ENCODE peak calls at places on chromosomes 12 and 14, in nine cellular contexts. P is psoas muscle, U is RWPE1, G is astrocyte of the spinal cord, M is mucosa of descending colon, Y is cardiac muscle cell, B is lower lobe of right lung, Z is epithelial cell of esophagus, D is GM12865. W is an unnamed sample.

GRCh38 chr14:68257969-68258368 is 438.4 kb downstream of the RAD51B start:
- DNase-seq in P (no peak), U (no peak), G (no peak), M (no peak), Y (no peak), B (no peak), Z (no peak), D (no peak), W (no peak)

GRCh38 chr14:100011568-100012325 is 53.5 kb upstream of the EVL start:
- DNase-seq in P (no peak), U (no peak), G (no peak), M (no peak), Y (no peak), B (no peak), Z (no peak), D (no peak), W (no peak)

GRCh38 chr12:82942963-82943362 is 256.3 kb downstream of the TMTC2 start:
- DNase-seq in P (no peak), U (no peak), G (peak), M (no peak), Y (no peak), B (no peak), Z (peak), D (peak), W (no peak)

GRCh38 chr12:29547151-29547561 is 49.7 kb upstream of the OVCH1 start:
- DNase-seq in P (no peak), U (no peak), G (peak), M (no peak), Y (peak), B (no peak), Z (peak), D (no peak), W (no peak)

GRCh38 chr12:131102493-131102931 is 148.8 kb downstream of the ADGRD1 start:
- DNase-seq in P (no peak), U (no peak), G (no peak), M (no peak), Y (no peak), B (peak), Z (no peak), D (no peak), W (no peak)

GRCh38 chr12:40692617-40693502 is 621 bp downstream of the CNTN1 start:
- DNase-seq in P (peak), U (peak), G (no peak), M (peak), Y (no peak), B (peak), Z (peak), D (no peak), W (peak)

GRCh38 chr12:34396006-34396860 is 373.9 kb downstream of the ALG10 start:
- DNase-seq in P (peak), U (no peak), G (no peak), M (peak), Y (no peak), B (peak), Z (no peak), D (no peak), W (no peak)

GRCh38 chr14:75335588-75335987 is 57.0 kb downstream of the FOS start:
- DNase-seq in P (no peak), U (no peak), G (no peak), M (no peak), Y (no peak), B (no peak), Z (no peak), D (peak), W (peak)

GRCh38 chr12:64029013-64029857 is 184.7 kb downstream of the SRGAP1 start:
- DNase-seq in P (no peak), U (no peak), G (no peak), M (no peak), Y (peak), B (no peak), Z (no peak), D (no peak), W (no peak)

GRCh38 chr12:49776413-49776812 is 35.1 kb downstream of the TMBIM6 start:
- DNase-seq in P (peak), U (peak), G (peak), M (peak), Y (peak), B (peak), Z (peak), D (peak), W (peak)

GRCh38 chr12:119319638-119320037 is 14.9 kb upstream of the CCDC60 start:
- DNase-seq in P (no peak), U (no peak), G (no peak), M (no peak), Y (no peak), B (no peak), Z (no peak), D (no peak), W (no peak)

GRCh38 chr12:117524806-117525205 is 163.4 kb upstream of the NOS1 start:
- DNase-seq in P (no peak), U (no peak), G (no peak), M (no peak), Y (no peak), B (no peak), Z (no peak), D (no peak), W (no peak)

DNA sequence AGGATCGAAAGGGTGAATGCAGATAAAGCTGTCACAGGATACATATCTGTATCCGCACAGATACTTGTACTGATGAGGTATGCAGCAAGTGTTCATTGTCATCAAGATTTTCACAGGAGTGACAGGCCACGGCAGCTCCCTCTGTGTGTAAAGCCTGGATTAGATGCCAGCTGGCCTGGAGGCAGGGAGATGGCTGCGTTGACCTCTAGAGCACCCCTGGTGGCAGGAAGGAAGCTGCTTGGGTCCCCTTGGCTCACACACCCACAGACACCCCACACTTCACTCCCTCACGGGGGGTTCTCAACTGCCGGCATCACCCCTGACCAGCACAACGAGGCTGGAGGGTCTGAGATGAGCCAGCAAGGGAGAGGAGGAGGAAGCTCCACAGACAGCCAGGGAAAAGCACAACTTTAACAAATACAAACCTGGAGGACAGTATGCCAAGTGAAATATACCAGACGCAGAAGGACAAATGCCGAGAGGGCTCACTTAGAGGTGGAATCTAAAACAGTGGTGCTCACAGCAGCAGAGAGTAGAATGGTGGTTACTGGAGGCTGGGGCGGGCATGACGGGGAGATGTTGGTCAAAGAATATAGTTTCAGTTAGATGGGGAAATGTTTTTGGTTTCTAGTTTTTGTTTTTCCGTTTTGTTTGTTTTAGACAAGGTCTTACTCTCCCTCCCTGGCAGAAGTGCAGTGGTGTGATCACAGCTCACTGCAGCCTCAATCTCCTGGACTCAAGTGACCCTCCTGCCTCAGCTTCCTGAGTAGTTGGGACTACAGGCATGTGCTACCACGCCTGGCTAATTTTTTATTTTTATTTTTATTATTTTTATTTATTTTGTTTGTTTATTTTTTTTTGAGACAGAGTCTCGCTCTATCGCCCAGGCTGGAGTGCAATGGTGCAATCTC is 45.7 kb downstream of the TEAD4 start:
- DNase-seq in P (peak), U (peak), G (no peak), M (no peak), Y (no peak), B (no peak), Z (peak), D (no peak), W (no peak)
- TF ChIP-seq CTCF in P (peak), U (no peak), G (peak), M (no peak), Y (peak), B (no peak), Z (no peak), D (peak), W (no peak)

GRCh38 chr14:105993814-105994213 is 467.4 kb downstream of the TMEM121 start:
- DNase-seq in P (no peak), U (no peak), G (no peak), M (no peak), Y (no peak), B (no peak), Z (no peak), D (no peak), W (peak)

GRCh38 chr14:105999361-106000028 is 473.1 kb downstream of the TMEM121 start:
- DNase-seq in P (peak), U (no peak), G (no peak), M (peak), Y (no peak), B (peak), Z (no peak), D (peak), W (peak)
- TF ChIP-seq CTCF in P (peak), U (peak), G (peak), M (peak), Y (peak), B (peak), Z (no peak), D (peak), W (peak)

DNA sequence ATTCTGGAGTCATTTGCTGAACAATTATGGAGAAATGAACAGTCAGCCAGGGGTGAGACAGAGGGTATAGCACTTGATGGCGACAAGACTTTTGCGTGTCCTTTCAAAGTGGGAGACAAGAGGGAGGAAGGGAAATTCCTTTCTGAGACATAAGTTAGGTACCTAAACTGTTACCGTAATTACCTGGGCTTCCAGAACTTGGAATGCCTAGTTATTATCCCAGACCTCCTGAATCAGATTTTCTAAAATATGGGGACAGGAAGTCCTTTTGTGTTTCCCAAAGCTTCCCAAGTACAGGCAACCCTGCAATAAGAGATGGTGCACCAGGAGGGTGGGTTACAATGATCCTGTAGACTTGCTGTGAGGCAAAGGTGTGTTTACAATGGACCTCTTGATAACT is 83.9 kb downstream of the CMKLR1 start:
- DNase-seq in P (no peak), U (no peak), G (no peak), M (no peak), Y (no peak), B (no peak), Z (no peak), D (no peak), W (no peak)
- TF ChIP-seq CTCF in P (no peak), U (no peak), G (no peak), M (no peak), Y (no peak), B (no peak), Z (no peak), D (no peak), W (no peak)

DNA sequence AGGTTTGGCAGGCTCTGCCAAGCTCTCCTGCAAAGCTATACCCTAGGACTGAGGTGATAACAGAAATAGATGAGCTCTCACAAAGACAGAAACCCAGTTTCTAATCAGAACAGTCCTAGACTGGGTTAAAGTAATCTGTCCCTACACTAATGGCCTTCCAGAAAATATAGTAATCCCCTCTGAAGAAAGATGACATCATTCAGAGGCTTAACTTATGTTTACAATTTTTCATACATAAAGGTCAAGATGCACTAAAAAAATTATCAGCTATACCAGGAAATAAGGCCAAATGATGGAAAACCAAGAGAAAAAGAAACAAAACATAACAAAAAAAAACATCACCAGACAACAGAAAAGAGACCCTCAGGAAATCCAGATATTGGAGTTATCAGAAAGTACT is 4.9 kb upstream of the WASHC4 start:
- DNase-seq in P (no peak), U (no peak), G (no peak), M (no peak), Y (no peak), B (no peak), Z (no peak), D (no peak), W (no peak)
- TF ChIP-seq CTCF in P (no peak), U (no peak), G (no peak), M (no peak), Y (no peak), B (no peak), Z (no peak), D (no peak), W (no peak)

GRCh38 chr14:103382375-103382774 is 2.8 kb upstream of the MARK3 start:
- DNase-seq in P (no peak), U (peak), G (no peak), M (no peak), Y (peak), B (no peak), Z (peak), D (no peak), W (no peak)

GRCh38 chr14:103385994-103386491 is 828 bp downstream of the MARK3 start:
- DNase-seq in P (peak), U (no peak), G (peak), M (peak), Y (no peak), B (peak), Z (peak), D (peak), W (peak)

GRCh38 chr14:103386632-103387329 is 1.6 kb downstream of the MARK3 start:
- DNase-seq in P (no peak), U (no peak), G (peak), M (no peak), Y (no peak), B (no peak), Z (peak), D (no peak), W (no peak)

GRCh38 chr14:103384450-103385152 is 614 bp upstream of the MARK3 start:
- DNase-seq in P (no peak), U (no peak), G (no peak), M (peak), Y (no peak), B (no peak), Z (no peak), D (no peak), W (no peak)

GRCh38 chr14:103385153-103385993 is at the start of gene MARK3:
- DNase-seq in P (peak), U (peak), G (peak), M (peak), Y (peak), B (peak), Z (peak), D (peak), W (peak)
- TF ChIP-seq CTCF in P (peak), U (peak), G (peak), M (no peak), Y (peak), B (peak), Z (no peak), D (peak), W (no peak)

DNA sequence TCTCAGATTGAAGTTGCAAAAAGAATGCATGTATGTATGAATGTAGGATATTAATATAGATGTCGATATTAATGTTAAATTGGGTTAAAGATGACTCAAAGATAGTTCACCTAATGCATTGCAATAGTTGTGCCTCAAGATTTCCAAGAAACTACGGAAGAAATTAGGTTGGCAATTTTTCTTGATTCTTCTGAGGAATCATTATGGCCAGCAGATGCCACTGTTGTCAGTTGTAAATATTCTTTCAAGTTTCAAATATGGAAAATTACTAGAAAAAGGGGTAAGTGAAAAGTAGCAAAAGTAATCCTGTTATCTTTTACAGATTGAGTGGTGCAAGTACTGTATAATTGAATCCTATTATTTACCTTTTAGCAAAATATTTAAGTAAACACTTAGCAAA is 202.1 kb downstream of the ADAMTS20 start:
- DNase-seq in P (no peak), U (no peak), G (peak), M (no peak), Y (peak), B (no peak), Z (peak), D (no peak), W (no peak)
- TF ChIP-seq CTCF in P (no peak), U (peak), G (peak), M (no peak), Y (peak), B (no peak), Z (peak), D (no peak), W (no peak)

DNA sequence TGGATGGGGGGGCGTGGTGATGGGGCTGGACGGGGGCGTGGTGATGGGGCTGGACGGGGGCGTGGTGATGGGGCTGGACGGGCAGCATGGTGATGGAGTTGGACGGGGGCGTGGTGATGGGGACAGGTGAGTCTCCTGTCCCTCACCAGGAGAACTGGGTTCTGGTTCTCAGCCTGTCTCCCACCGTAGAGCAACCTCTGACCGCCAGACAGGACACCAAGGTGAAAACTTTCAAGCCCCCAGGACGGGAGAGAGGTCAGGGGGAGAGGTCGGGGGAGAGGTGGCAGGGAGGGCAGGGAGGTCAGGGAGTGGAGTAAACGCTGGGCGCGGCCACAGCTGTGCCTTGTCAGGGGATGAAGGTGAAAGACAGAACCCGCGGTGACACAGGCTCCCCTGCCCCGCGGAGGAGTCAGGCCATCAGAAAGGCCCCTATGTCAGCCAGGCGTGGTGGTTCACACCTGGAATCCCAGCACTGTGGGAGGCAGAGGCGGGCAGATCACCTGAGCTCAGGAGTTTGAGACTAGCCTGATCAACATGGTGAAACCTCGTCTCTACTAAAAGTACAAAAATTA is 84.6 kb downstream of the GALNT9 start:
- DNase-seq in P (no peak), U (no peak), G (no peak), M (no peak), Y (no peak), B (peak), Z (no peak), D (no peak), W (no peak)
- TF ChIP-seq CTCF in P (no peak), U (no peak), G (no peak), M (no peak), Y (no peak), B (no peak), Z (no peak), D (no peak), W (no peak)

W was measured in activated CD8-positive, alpha-beta T cell treated with anti-CD3 and anti-CD28 coated beads for 36 hours.